ENCODE peak calls at places on chromosomes 11 and 22, in seven cellular contexts. O is type B pancreatic cell; P is CD8-positive, alpha-beta memory T cell; E is posterior cingulate gyrus; I is tibial nerve; J is cardiac muscle cell; S is adrenal gland. V is an unnamed sample.

GRCh38 chr11:7004482-7004881 is 15.7 kb downstream of the ZNF214 start:
- DNase-seq in P (no peak), E (no peak), O (no peak), S (no peak), I (peak), J (no peak), V (no peak)

GRCh38 chr22:45504703-45505341 is 2.1 kb downstream of the FBLN1 start:
- DNase-seq in S (no peak), O (no peak), P (no peak), J (peak), I (peak), E (no peak), V (no peak)

GRCh38 chr11:131370090-131370751 is at the start of gene NTM:
- DNase-seq in J (peak), I (peak), P (no peak), S (peak), O (no peak), E (peak), V (no peak)

GRCh38 chr11:65661599-65662246 is 993 bp downstream of the RELA start:
- DNase-seq in S (peak), P (no peak), I (no peak), J (no peak), O (no peak), E (no peak), V (no peak)

GRCh38 chr22:31272522-31273446 is 19.5 kb downstream of the PIK3IP1 start:
- DNase-seq in J (peak), I (peak), S (peak), P (peak), E (no peak), O (no peak), V (peak)

GRCh38 chr22:48680601-48681000 is 1147.1 kb downstream of the BRD1 start:
- DNase-seq in P (no peak), S (no peak), I (no peak), J (no peak), O (no peak), E (no peak), V (no peak)

GRCh38 chr11:128522943-128523518 is 64.3 kb downstream of the ETS1 start:
- DNase-seq in E (no peak), O (no peak), I (no peak), P (peak), J (no peak), S (no peak), V (peak)

GRCh38 chr22:38180841-38181452 is 683 bp downstream of the PLA2G6 start:
- DNase-seq in S (peak), P (peak), J (no peak), O (no peak), E (peak), I (peak), V (peak)

GRCh38 chr22:46587492-46588278 is 32.5 kb upstream of the GRAMD4 start:
- DNase-seq in O (peak), I (no peak), J (no peak), P (peak), E (no peak), S (peak), V (peak)

GRCh38 chr11:77150836-77151235 is 22.8 kb downstream of the MYO7A start:
- DNase-seq in O (no peak), S (no peak), P (no peak), J (no peak), I (no peak), E (no peak), V (no peak)

GRCh38 chr11:111835665-111836064 is 35.7 kb downstream of the ALG9 start:
- DNase-seq in O (no peak), E (no peak), J (no peak), I (no peak), P (no peak), S (no peak), V (no peak)

GRCh38 chr22:41092023-41092817 is at the start of gene EP300:
- DNase-seq in O (peak), S (peak), E (peak), I (peak), P (peak), J (peak), V (peak)

GRCh38 chr11:2180775-2181370 is 9.3 kb upstream of the TH start:
- DNase-seq in P (no peak), I (no peak), O (no peak), S (no peak), J (no peak), E (no peak), V (no peak)

GRCh38 chr22:41491379-41492100 is 22.6 kb downstream of the ACO2 start:
- DNase-seq in E (no peak), J (no peak), P (no peak), S (no peak), O (no peak), I (no peak), V (no peak)

GRCh38 chr11:36540998-36541397 is 26.8 kb upstream of the RAG1 start:
- DNase-seq in E (no peak), S (peak), O (no peak), J (peak), I (no peak), P (peak), V (peak)

GRCh38 chr22:36344106-36344827 is 43.5 kb downstream of the MYH9 start:
- DNase-seq in E (peak), S (no peak), J (no peak), I (no peak), P (no peak), O (no peak), V (no peak)

GRCh38 chr22:20016734-20017621 is at the start of gene ARVCF:
- DNase-seq in J (peak), I (peak), S (peak), O (peak), E (peak), P (peak), V (peak)

V was measured in central memory CD4-positive, alpha-beta T cell.